ENCODE peak calls at places on chromosomes 3 and 15, in five cellular contexts. H, C, O, R and Y are unnamed samples.

GRCh38 chr3:157669403-157669802 is 166.2 kb upstream of the VEPH1 start:
- DNase-seq in O (no peak), R (no peak), H (no peak), C (no peak), Y (no peak)

GRCh38 chr3:17810759-17811158 is 68.3 kb upstream of the TBC1D5 start:
- DNase-seq in R (no peak), O (peak; percentile 15), C (no peak), H (no peak), Y (no peak)

GRCh38 chr3:194187543-194187942 is 51.6 kb downstream of the HES1 start:
- DNase-seq in O (no peak), R (no peak), C (no peak), H (no peak), Y (no peak)

GRCh38 chr15:62503451-62503850 is 338.4 kb upstream of the C2CD4B start:
- DNase-seq in H (peak; percentile 71), C (peak; percentile 33), O (peak; percentile 24), R (no peak), Y (no peak)

GRCh38 chr3:141486735-141487418 is at the start of gene RASA2:
- DNase-seq in C (peak; percentile 77), H (peak; percentile 88), O (peak; percentile 59), R (peak; percentile 60), Y (peak; percentile 86)

GRCh38 chr3:140505256-140505655 is 172.6 kb upstream of the TRIM42 start:
- DNase-seq in O (no peak), H (no peak), R (no peak), C (peak; percentile 31), Y (peak; percentile 10)

GRCh38 chr15:100766225-100767001 is 113.2 kb upstream of the ALDH1A3 start:
- DNase-seq in C (no peak), H (peak; percentile 53), R (no peak), O (no peak), Y (no peak)

GRCh38 chr15:96356494-96357455 is 26.3 kb downstream of the NR2F2 start:
- DNase-seq in C (peak; percentile 90), H (peak; percentile 89), O (peak; percentile 88), R (peak; percentile 82), Y (peak; percentile 97)

GRCh38 chr3:88036221-88036620 is 22.6 kb downstream of the CGGBP1 start:
- DNase-seq in C (no peak), H (no peak), R (no peak), O (no peak), Y (no peak)

GRCh38 chr3:97938444-97938843 is 33.8 kb downstream of the RIOX2 start:
- DNase-seq in H (no peak), C (no peak), R (no peak), O (no peak), Y (no peak)

GRCh38 chr15:45174577-45174976 is 13.2 kb downstream of the SHF start:
- DNase-seq in C (no peak), O (no peak), R (no peak), H (no peak), Y (no peak)

GRCh38 chr3:152391671-152392070 is 122.9 kb downstream of the MBNL1 start:
- DNase-seq in H (no peak), O (no peak), C (no peak), R (no peak), Y (no peak)

GRCh38 chr3:109656225-109656624 is 318.9 kb upstream of the DPPA4 start:
- DNase-seq in R (no peak), O (no peak), C (no peak), H (no peak), Y (no peak)
- H3K4me1 ChIP-seq in R (no peaks in the 10 kb centered on the region), O (no peaks in the 10 kb centered on the region), C (no peaks in the 10 kb centered on the region), H (peaks cover 3% of the 10 kb centered on the region), Y (no peaks in the 10 kb centered on the region)

GRCh38 chr15:55513125-55513524 is 5.1 kb upstream of the DNAAF4 start:
- DNase-seq in O (no peak), H (no peak), C (no peak), R (no peak), Y (no peak)
- H3K4me3 ChIP-seq in O (no peak overlapping the region), H (no peak overlapping the region), C (no peak overlapping the region), R (no peak overlapping the region), Y (no peak overlapping the region)

GRCh38 chr3:45437388-45437787 is 49.0 kb downstream of the LARS2 start:
- DNase-seq in H (no peak), R (no peak), O (peak; percentile 32), C (no peak), Y (no peak)
- TF ChIP-seq CTCF in H (no peak), R (no peak), O (no peak), C (no peak), Y (no peak)

GRCh38 chr3:14457999-14458398 is 55.6 kb downstream of the SLC6A6 start:
- DNase-seq in H (no peak), R (no peak), C (no peak), O (no peak), Y (no peak)

GRCh38 chr3:14455571-14456317 is 53.3 kb downstream of the SLC6A6 start:
- DNase-seq in R (no peak), H (no peak), O (no peak), C (no peak), Y (no peak)

GRCh38 chr3:14458434-14459280 is 56.3 kb downstream of the SLC6A6 start:
- DNase-seq in C (no peak), H (no peak), O (peak; percentile 24), R (no peak), Y (no peak)

GRCh38 chr3:14456794-14457193 is 54.4 kb downstream of the SLC6A6 start:
- DNase-seq in H (no peak), C (no peak), R (no peak), O (no peak), Y (no peak)

GRCh38 chr3:14457481-14457880 is 55.1 kb downstream of the SLC6A6 start:
- DNase-seq in C (no peak), R (no peak), H (no peak), O (no peak), Y (no peak)
- H3K4me1 ChIP-seq in C (peaks cover 27% of the 10 kb centered on the region), R (peaks cover 79% of the 10 kb centered on the region), H (peaks cover 44% of the 10 kb centered on the region), O (peaks cover 51% of the 10 kb centered on the region), Y (no peaks in the 10 kb centered on the region)

GRCh38 chr3:187781001-187781400 is 35.7 kb upstream of the BCL6 start:
- DNase-seq in H (no peak), O (no peak), R (no peak), C (no peak), Y (no peak)
- H3K4me3 ChIP-seq in H (no peak overlapping the region), O (no peak overlapping the region), R (no peak overlapping the region), C (no peak overlapping the region), Y (no peak overlapping the region)

DNA sequence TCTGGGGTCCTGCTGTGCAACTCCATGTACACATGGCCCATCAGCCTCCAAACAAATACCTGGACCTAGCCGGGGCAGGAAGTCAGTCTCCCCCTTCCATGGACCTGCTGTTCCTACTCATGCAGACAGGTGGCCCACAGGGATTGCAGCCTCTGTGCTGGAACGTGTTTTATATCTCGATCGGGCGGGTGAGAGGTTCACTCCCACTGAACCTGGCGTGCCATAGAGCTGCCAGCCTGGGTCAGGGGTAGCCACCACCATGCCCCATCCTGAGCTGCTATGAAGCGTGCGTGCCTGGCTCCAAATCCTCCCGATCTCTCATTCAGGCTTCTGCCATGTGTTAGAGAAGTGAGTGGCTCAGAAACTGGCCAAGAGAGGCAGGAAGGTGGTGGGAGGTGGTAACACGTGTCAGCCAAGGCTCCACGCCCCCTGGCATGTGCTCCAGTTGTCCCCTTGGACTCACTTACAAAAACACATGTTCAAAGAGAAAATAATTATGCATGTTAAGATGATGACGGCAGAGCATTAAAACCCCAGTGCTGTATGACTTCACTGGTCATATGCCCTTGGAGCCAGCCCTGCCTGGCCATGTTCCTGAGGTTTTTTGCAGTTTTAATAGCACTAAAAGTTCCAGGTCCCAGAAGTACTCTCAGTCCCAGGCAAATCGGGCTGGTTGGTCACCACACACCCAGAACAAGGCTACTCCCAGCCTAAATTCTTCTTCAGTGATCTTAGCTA is 30.6 kb downstream of the CTSH start:
- DNase-seq in R (peak; percentile 50), C (peak; percentile 65), H (peak; percentile 91), O (no peak), Y (no peak)
- TF ChIP-seq CTCF in R (no peak), C (peak; percentile 35), H (peak; percentile 43), O (no peak), Y (peak; percentile 32)

DNA sequence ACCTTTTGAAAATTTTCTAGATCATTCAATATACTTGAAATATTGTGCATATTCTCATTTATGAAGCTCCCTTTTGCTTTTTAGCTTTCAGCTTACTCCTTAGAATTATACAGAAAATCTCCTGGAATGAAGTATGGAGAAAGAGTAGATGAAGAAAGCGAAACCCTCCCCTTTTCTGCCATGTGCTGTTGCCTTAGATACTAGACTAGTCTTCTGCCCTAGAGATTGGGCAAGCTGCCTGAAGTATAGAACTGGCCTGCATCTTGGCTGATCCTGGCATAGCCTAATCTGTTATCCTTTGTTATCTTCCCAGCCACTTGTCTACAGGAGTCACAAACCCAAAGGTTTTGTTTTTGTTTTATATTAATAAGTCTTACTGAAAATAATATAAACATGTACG is 138.8 kb downstream of the RBPMS2 start:
- DNase-seq in R (no peak), O (no peak), C (no peak), H (no peak), Y (no peak)
- H3K4me1 ChIP-seq in R (peaks cover 39% of the 10 kb centered on the region), O (peaks cover 6% of the 10 kb centered on the region), C (peaks cover 15% of the 10 kb centered on the region), H (peaks cover 51% of the 10 kb centered on the region), Y (peaks cover 35% of the 10 kb centered on the region)

GRCh38 chr15:52228928-52229327 is 37.7 kb upstream of the GNB5 start:
- DNase-seq in C (no peak), R (no peak), H (no peak), O (no peak), Y (peak; percentile 67)

GRCh38 chr15:52224211-52224610 is 33.0 kb upstream of the GNB5 start:
- DNase-seq in O (no peak), R (no peak), H (no peak), C (no peak), Y (no peak)

GRCh38 chr15:52221730-52222129 is 30.5 kb upstream of the GNB5 start:
- DNase-seq in H (no peak), C (no peak), R (no peak), O (no peak), Y (no peak)

GRCh38 chr15:52227456-52227855 is 36.3 kb upstream of the GNB5 start:
- DNase-seq in O (peak; percentile 82), C (peak; percentile 77), H (peak; percentile 76), R (peak; percentile 93), Y (no peak)

GRCh38 chr15:52225230-52225629 is 34.0 kb upstream of the GNB5 start:
- DNase-seq in R (no peak), O (no peak), H (no peak), C (no peak), Y (no peak)
- H3K4me3 ChIP-seq in R (no peak overlapping the region), O (no peak overlapping the region), H (no peak overlapping the region), C (no peak overlapping the region), Y (no peak overlapping the region)

GRCh38 chr3:37742574-37743212 is 119.0 kb upstream of the CTDSPL start:
- DNase-seq in O (no peak), C (no peak), R (no peak), H (no peak), Y (no peak)

GRCh38 chr3:37742121-37742520 is 119.6 kb upstream of the CTDSPL start:
- DNase-seq in C (no peak), H (no peak), R (no peak), O (no peak), Y (no peak)

GRCh38 chr3:37739579-37740290 is 121.9 kb upstream of the CTDSPL start:
- DNase-seq in C (no peak), R (no peak), O (peak; percentile 11), H (no peak), Y (no peak)

GRCh38 chr3:37740471-37740870 is 121.2 kb upstream of the CTDSPL start:
- DNase-seq in O (no peak), H (no peak), C (no peak), R (no peak), Y (no peak)

GRCh38 chr3:37741644-37742043 is 120.0 kb upstream of the CTDSPL start:
- DNase-seq in O (peak; percentile 30), R (peak; percentile 40), C (peak; percentile 24), H (peak; percentile 72), Y (peak; percentile 53)
- TF ChIP-seq CTCF in O (no peak), R (peak; percentile 39), C (no peak), H (peak; percentile 46), Y (peak; percentile 23)

GRCh38 chr15:64845183-64845611 is 3.5 kb downstream of the PLEKHO2 start:
- DNase-seq in R (no peak), H (peak; percentile 81), O (peak; percentile 53), C (peak; percentile 60), Y (peak; percentile 41)
- H3K4me1 ChIP-seq in R (peaks cover 13% of the 10 kb centered on the region), H (peaks cover 73% of the 10 kb centered on the region), O (peaks cover 41% of the 10 kb centered on the region), C (peaks cover 10% of the 10 kb centered on the region), Y (peaks cover 6% of the 10 kb centered on the region)